ENCODE peak calls at places on chromosomes 3 and 15, in four cellular contexts. B, D, N and R are unnamed samples. For H3K4me1, the result is how much of the 10 kb centered on the place peaks cover.

GRCh38 chr15:70856884-70857546 is 3.1 kb upstream of the LARP6 start:
- DNase-seq in B (peak), D (peak), N (peak), R (peak)

GRCh38 chr3:87580782-87581181 is 304.4 kb upstream of the POU1F1 start:
- DNase-seq in B (no peak), D (no peak), N (no peak), R (no peak)

GRCh38 chr15:65077981-65078352 is 1.4 kb downstream of the KBTBD13 start:
- DNase-seq in B (no peak), D (peak), N (peak), R (peak)

GRCh38 chr3:70108072-70108471 is 108.5 kb downstream of the SAMMSON start:
- DNase-seq in B (peak), D (no peak), N (no peak), R (no peak)

GRCh38 chr15:31302029-31302657 is 24.5 kb upstream of the KLF13 start:
- DNase-seq in B (no peak), D (no peak), N (no peak), R (peak)

GRCh38 chr3:109224333-109224732 is 87.8 kb downstream of the C3orf85 start:
- DNase-seq in B (no peak), D (peak), N (no peak), R (no peak)

GRCh38 chr15:70582143-70582945 is 181.0 kb downstream of the UACA start:
- DNase-seq in B (peak), D (no peak), N (no peak), R (no peak)

GRCh38 chr15:90423920-90424319 is 35.9 kb downstream of the IQGAP1 start:
- DNase-seq in B (no peak), D (no peak), N (no peak), R (no peak)

GRCh38 chr3:69370156-69370944 is 15.5 kb downstream of the FRMD4B start:
- DNase-seq in B (no peak), D (no peak), N (peak), R (peak)

GRCh38 chr3:7953449-7954015 is 548.1 kb upstream of the LMCD1 start:
- DNase-seq in B (no peak), D (no peak), N (no peak), R (no peak)

GRCh38 chr3:149604125-149604851 is 53.5 kb downstream of the WWTR1 start:
- DNase-seq in B (peak), D (no peak), N (no peak), R (no peak)

GRCh38 chr15:77870195-77871065 is 207.1 kb downstream of the TBC1D2B start:
- DNase-seq in B (peak), D (peak), N (peak), R (peak)

GRCh38 chr3:44175070-44175469 is 66.6 kb upstream of the TOPAZ1 start:
- DNase-seq in B (no peak), D (no peak), N (no peak), R (no peak)

GRCh38 chr3:127026661-127027060 is 43.7 kb downstream of the PLXNA1 start:
- DNase-seq in B (no peak), D (no peak), N (no peak), R (peak)

GRCh38 chr15:62075595-62076279 is 9.0 kb downstream of the C2CD4A start:
- DNase-seq in B (peak), D (no peak), N (no peak), R (no peak)

GRCh38 chr3:19146685-19147650 is 1.3 kb upstream of the KCNH8 start:
- DNase-seq in B (peak), D (peak), N (peak), R (peak)

GRCh38 chr15:64883997-64884511 is 27.6 kb upstream of the ANKDD1A start:
- DNase-seq in B (peak), D (no peak), N (no peak), R (peak)

GRCh38 chr15:56236197-56236596 is 7.5 kb downstream of the RFX7 start:
- DNase-seq in B (peak), D (no peak), N (no peak), R (no peak)

GRCh38 chr15:25022233-25022632 is 67.4 kb downstream of the SNRPN start:
- DNase-seq in B (peak), D (no peak), N (no peak), R (no peak)

GRCh38 chr3:115616461-115616860 is 6.8 kb upstream of the GAP43 start:
- DNase-seq in B (no peak), D (no peak), N (no peak), R (no peak)

GRCh38 chr3:138441742-138442141 is 7.3 kb downstream of the ESYT3 start:
- DNase-seq in B (peak), D (no peak), N (no peak), R (no peak)

GRCh38 chr3:66402596-66403267 is 98.1 kb downstream of the LRIG1 start:
- DNase-seq in B (no peak), D (no peak), N (no peak), R (no peak)
- H3K27ac ChIP-seq in B (no peak), D (no peak), N (no peak), R (no peak)

GRCh38 chr3:49552087-49552486 is 2.2 kb upstream of the BSN start:
- DNase-seq in B (no peak), D (no peak), N (no peak), R (no peak)

GRCh38 chr3:49553320-49553689 is 972 bp upstream of the BSN start:
- DNase-seq in B (peak), D (no peak), N (no peak), R (peak)

GRCh38 chr3:49554639-49555265 is 475 bp downstream of the BSN start:
- DNase-seq in B (peak), D (no peak), N (no peak), R (no peak)

GRCh38 chr3:49556500-49557275 is 2.4 kb downstream of the BSN start:
- DNase-seq in B (no peak), D (no peak), N (no peak), R (no peak)

DNA sequence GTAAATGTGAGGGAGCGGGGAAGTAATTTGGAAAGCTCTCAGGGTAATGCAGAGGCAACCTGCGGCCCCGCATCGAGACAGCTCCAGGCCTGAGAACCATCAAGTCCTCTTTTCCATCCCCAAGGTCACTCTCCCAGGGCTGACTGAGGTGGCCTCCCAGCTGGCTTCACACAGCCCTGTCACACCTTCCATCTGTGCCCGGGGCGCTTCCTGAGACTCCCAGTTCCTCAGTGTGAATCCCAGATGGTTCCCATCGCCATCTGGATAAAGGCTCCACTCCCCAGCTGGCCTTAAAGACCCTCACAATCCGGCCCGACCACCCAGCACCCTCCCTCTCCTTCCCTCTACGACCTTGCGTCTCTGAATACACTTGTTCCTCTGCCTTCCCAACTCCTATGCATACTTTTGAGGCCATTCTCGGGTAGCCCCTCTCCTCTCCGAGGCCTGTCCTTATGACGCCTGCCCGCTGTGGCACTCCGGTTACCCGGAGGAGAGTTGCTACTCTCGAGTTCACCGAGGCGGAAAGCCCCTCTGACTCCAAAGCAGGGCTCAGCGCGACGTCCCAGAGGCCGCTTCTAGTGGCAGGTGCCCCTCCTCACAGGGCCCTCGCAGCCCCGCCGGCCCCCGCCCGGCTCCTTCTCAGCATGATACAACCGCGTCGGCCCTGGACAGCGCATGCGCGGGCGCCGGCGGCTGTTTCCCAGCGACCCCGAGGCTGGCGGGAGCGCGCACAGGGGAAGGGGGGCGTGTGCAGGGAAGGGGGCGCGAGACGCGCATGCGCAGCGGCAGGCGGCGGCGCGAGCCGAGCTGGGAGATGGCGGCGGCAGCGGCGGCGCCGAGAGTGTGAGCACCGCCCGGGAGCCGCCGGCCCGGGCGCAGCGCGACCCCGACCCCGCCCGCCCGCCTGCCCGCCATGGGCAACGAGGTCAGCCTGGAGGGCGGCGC is at the start of gene BSN:
- DNase-seq in B (peak), D (peak), N (peak), R (peak)
- H3K4me3 ChIP-seq in B (peak), D (peak), N (peak), R (peak)

DNA sequence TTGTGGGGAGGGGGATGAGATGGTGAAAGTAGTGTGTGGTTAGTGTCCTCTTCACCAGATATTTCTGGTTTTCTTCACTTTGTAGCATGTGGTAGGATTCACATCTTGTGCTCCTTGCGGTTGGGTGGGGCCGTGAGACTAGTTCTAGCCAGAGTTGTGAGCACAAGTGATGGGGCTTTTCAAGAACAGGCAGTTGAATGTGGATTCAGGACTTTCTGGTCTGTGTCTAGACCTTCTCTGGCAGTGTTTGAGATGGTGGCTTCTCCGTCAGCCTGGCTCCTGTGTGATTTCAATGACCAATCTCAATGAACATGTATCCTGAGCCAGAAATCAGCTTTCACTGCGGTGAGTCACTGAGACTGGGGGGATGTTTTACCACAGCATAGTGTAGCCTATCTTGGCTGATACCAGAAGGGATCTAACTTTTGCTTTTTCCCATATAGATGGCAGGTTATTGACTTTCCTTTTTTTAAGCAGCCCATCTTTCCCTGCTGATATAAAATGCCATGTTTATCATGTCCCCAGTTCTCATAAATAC is 82.6 kb downstream of the RPLP1 start:
- DNase-seq in B (peak), D (no peak), N (no peak), R (no peak)
- H3K4me1 ChIP-seq in B (under half), D (under half), N (under half), R (under half)

GRCh38 chr3:12948891-12949711 is 107.7 kb upstream of the RPL32 start:
- DNase-seq in B (peak), D (peak), N (no peak), R (no peak)
- H3K27ac ChIP-seq in B (no peak), D (peak), N (no peak), R (no peak)

DNA sequence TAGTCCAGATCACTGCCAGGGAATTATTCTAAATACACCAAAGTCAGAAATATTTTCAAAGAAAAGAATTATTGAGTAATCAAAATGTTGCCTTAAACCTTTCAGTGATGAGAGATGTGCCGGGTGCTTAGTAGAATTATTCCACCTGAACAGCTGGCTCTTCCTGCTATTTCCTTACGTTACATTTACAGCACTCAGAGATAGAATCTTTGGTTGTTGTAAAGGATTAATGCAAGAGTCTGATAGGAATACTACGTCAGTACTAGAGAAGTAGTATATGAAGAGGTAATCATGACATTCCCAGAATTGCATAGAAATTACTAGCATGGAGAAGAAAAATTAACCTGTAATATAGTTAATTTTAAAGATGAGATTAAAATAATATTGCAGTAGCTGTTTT is 50.9 kb upstream of the ZDHHC23 start:
- DNase-seq in B (no peak), D (no peak), N (no peak), R (no peak)
- H3K4me3 ChIP-seq in B (no peak), D (no peak), N (no peak), R (no peak)

DNA sequence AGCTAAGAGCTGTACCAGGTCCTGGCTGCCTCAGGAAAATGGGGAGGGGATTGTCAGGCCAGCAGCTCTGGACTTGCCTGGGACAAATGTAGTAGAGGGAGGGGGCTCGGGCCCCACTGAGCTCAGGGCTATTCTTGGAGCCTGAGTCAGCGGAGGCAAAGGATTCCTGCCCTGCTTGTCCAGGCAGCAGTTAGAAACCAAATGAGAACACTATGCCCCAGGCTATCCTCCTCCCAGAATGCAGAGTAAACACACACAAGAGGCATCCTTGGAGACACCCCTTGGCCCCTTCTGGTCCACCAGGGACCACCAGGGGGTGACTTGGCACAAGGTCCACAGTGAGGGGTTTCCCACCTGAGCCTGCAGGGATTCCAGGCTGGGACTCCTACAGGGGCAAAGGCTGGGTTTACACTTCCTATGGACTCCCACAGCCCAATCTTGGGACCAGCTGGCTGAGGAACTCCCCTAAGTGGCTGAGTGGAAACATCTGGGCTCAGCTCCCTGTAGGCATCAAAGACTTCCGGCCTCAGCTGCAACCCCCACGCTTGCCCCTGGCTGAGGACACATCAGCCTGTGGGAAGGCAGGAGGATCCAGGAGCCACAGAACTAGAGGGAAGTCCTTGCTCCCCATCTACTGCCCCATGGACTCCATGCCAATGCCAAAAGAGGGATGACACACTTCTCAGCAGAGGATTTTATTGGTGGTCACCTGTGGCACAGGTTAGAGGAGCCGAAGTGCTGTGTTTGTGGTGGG is 3.4 kb upstream of the COL7A1 start:
- DNase-seq in B (peak), D (no peak), N (peak), R (peak)
- H3K4me1 ChIP-seq in B (half or more), D (under half), N (under half), R (under half)

GRCh38 chr3:10435850-10436249 is 69.5 kb downstream of the ATP2B2 start:
- DNase-seq in B (no peak), D (no peak), N (no peak), R (no peak)
- H3K27ac ChIP-seq in B (no peak), D (no peak), N (no peak), R (no peak)